ENCODE peak calls at places on chromosomes 1 and 21, in eight cellular contexts. P is activated naive CD8-positive, alpha-beta T cell treated with anti-CD3 and anti-CD28 coated beads, Interleukin-2, amount 10 ng/mL, durations not matched to agents 7 days and 5 days; X is cardiac septum; F is activated CD4-positive, alpha-beta T cell treated with anti-CD3 and anti-CD28 coated beads for 24 hours; T is CD8-positive, alpha-beta T cell; N is lower lobe of right lung; A is dermis microvascular lymphatic vessel endothelial cell; D is stimulated activated CD4-positive, alpha-beta T cell treated with anti-CD3 and anti-CD28 coated beads, Interleukin-12 subunit alpha, Interleukin-12 subunit beta, amount 100 ng/mL, for 4 hours. S is an unnamed sample.

GRCh38 chr21:33396436-33396835 is 6.8 kb upstream of the IFNGR2 start:
- DNase-seq in P (no peak), X (no peak), F (no peak), T (no peak), N (no peak), A (no peak), D (no peak), S (no peak)

GRCh38 chr1:107739651-107740050 is 225.3 kb downstream of the VAV3 start:
- DNase-seq in P (no peak), X (no peak), F (no peak), T (no peak), N (no peak), A (no peak), D (no peak), S (no peak)

GRCh38 chr1:237799762-237800474 is 90.8 kb downstream of the ZP4 start:
- DNase-seq in P (peak), X (no peak), F (peak), T (no peak), N (no peak), A (no peak), D (peak), S (no peak)

GRCh38 chr1:111894497-111894896 is 95.0 kb downstream of the KCND3 start:
- DNase-seq in P (no peak), X (no peak), F (no peak), T (no peak), N (no peak), A (no peak), D (no peak), S (no peak)

GRCh38 chr1:3391711-3392110 is 62.8 kb upstream of the ARHGEF16 start:
- DNase-seq in P (no peak), X (no peak), F (no peak), T (no peak), N (no peak), A (no peak), D (no peak), S (no peak)

GRCh38 chr1:211647666-211648065 is 27.8 kb downstream of the NEK2 start:
- DNase-seq in P (no peak), X (no peak), F (no peak), T (no peak), N (no peak), A (peak), D (no peak), S (no peak)

GRCh38 chr1:100785399-100786082 is 66.0 kb downstream of the VCAM1 start:
- DNase-seq in P (no peak), X (no peak), F (no peak), T (no peak), N (no peak), A (no peak), D (no peak), S (no peak)

GRCh38 chr1:183330335-183330734 is 87.8 kb downstream of the NMNAT2 start:
- DNase-seq in P (no peak), X (no peak), F (no peak), T (no peak), N (no peak), A (no peak), D (no peak), S (no peak)

GRCh38 chr1:161484613-161485012 is 20.6 kb upstream of the FCGR2A start:
- DNase-seq in P (no peak), X (no peak), F (no peak), T (no peak), N (no peak), A (no peak), D (no peak), S (no peak)

GRCh38 chr1:245956225-245956624 is 550.9 kb downstream of the SMYD3 start:
- DNase-seq in P (no peak), X (no peak), F (peak), T (peak), N (no peak), A (peak), D (no peak), S (no peak)

GRCh38 chr1:31436596-31437432 is 23.8 kb downstream of the SERINC2 start:
- DNase-seq in P (no peak), X (no peak), F (no peak), T (no peak), N (no peak), A (no peak), D (no peak), S (no peak)

GRCh38 chr1:62367005-62367547 is 47.8 kb upstream of the KANK4 start:
- DNase-seq in P (no peak), X (no peak), F (no peak), T (no peak), N (no peak), A (no peak), D (no peak), S (no peak)

GRCh38 chr1:77506771-77507170 is 175.7 kb downstream of the ZZZ3 start:
- DNase-seq in P (no peak), X (no peak), F (no peak), T (no peak), N (no peak), A (no peak), D (no peak), S (no peak)

GRCh38 chr1:76240321-76240720 is 165.8 kb downstream of the ST6GALNAC3 start:
- DNase-seq in P (no peak), X (no peak), F (no peak), T (no peak), N (no peak), A (no peak), D (no peak), S (no peak)

GRCh38 chr1:23809751-23810171 is 9.2 kb upstream of the GALE start:
- DNase-seq in P (peak), X (no peak), F (peak), T (peak), N (peak), A (peak), D (peak), S (no peak)

GRCh38 chr21:15749045-15749867 is 19.5 kb downstream of the USP25 start:
- DNase-seq in P (no peak), X (no peak), F (no peak), T (no peak), N (no peak), A (peak), D (no peak), S (no peak)

GRCh38 chr1:152035406-152036315 is 1.1 kb downstream of the S100A11 start:
- DNase-seq in P (no peak), X (no peak), F (no peak), T (no peak), N (no peak), A (peak), D (no peak), S (no peak)

GRCh38 chr21:27818847-27819246 is 852.0 kb upstream of the ADAMTS5 start:
- DNase-seq in P (no peak), X (no peak), F (no peak), T (no peak), N (no peak), A (no peak), D (no peak), S (no peak)

GRCh38 chr1:31862071-31862470 is 46.2 kb upstream of the SPOCD1 start:
- DNase-seq in P (no peak), X (no peak), F (no peak), T (no peak), N (no peak), A (no peak), D (no peak), S (no peak)

GRCh38 chr1:212212343-212212742 is 72.9 kb upstream of the PPP2R5A start:
- DNase-seq in P (no peak), X (no peak), F (no peak), T (no peak), N (no peak), A (no peak), D (no peak), S (no peak)

GRCh38 chr1:233242827-233243483 is 52.6 kb downstream of the PCNX2 start:
- DNase-seq in P (no peak), X (no peak), F (no peak), T (no peak), N (no peak), A (peak), D (no peak), S (no peak)

GRCh38 chr1:240190881-240191385 is 99.2 kb downstream of the FMN2 start:
- DNase-seq in P (no peak), X (no peak), F (no peak), T (no peak), N (no peak), A (peak), D (no peak), S (peak)

GRCh38 chr21:37445228-37445627 is 78.7 kb downstream of the DYRK1A start:
- DNase-seq in P (no peak), X (no peak), F (no peak), T (no peak), N (no peak), A (no peak), D (no peak), S (no peak)

GRCh38 chr1:20400341-20401177 is 85.5 kb downstream of the CAMK2N1 start:
- DNase-seq in P (no peak), X (no peak), F (no peak), T (no peak), N (no peak), A (no peak), D (no peak), S (no peak)

GRCh38 chr1:240341365-240342250 is 249.9 kb downstream of the FMN2 start:
- DNase-seq in P (no peak), X (no peak), F (no peak), T (no peak), N (no peak), A (no peak), D (no peak), S (no peak)

GRCh38 chr1:202661136-202661845 is 49.0 kb downstream of the SYT2 start:
- DNase-seq in P (no peak), X (no peak), F (no peak), T (no peak), N (no peak), A (peak), D (no peak), S (no peak)

GRCh38 chr1:184483101-184483813 is 96.4 kb downstream of the C1orf21 start:
- DNase-seq in P (no peak), X (no peak), F (no peak), T (no peak), N (peak), A (no peak), D (no peak), S (peak)